ENCODE peak calls at places on chromosomes 12 and 14, in ten cellular contexts. One of them, this sample, is unnamed.

GRCh38 chr14:101369194-101369915 is 191.9 kb upstream of the DIO3 start:
- DNase-seq in neural crest cell: no peak
- DNase-seq in AG08396: no peak
- DNase-seq in K562: no peak
- DNase-seq in neural progenitor cell: no peak
- DNase-seq in left cardiac atrium: no peak
- DNase-seq in NCI-H1417: no peak
- DNase-seq in nucleus accumbens: no peak
- DNase-seq in lung microvascular endothelial cell: no peak
- DNase-seq in HEK293T: no peak
- DNase-seq in this sample: no peak

GRCh38 chr12:40999212-40999611 is 188.9 kb upstream of the PDZRN4 start:
- DNase-seq in neural crest cell: no peak
- DNase-seq in AG08396: no peak
- DNase-seq in K562: no peak
- DNase-seq in neural progenitor cell: no peak
- DNase-seq in left cardiac atrium: no peak
- DNase-seq in NCI-H1417: no peak
- DNase-seq in nucleus accumbens: no peak
- DNase-seq in lung microvascular endothelial cell: no peak
- DNase-seq in HEK293T: no peak
- DNase-seq in this sample: no peak

GRCh38 chr14:78902010-78902623 is 731.9 kb downstream of the NRXN3 start:
- DNase-seq in neural crest cell: peak
- DNase-seq in AG08396: peak
- DNase-seq in K562: peak
- DNase-seq in neural progenitor cell: peak
- DNase-seq in left cardiac atrium: peak
- DNase-seq in NCI-H1417: peak
- DNase-seq in nucleus accumbens: peak
- DNase-seq in lung microvascular endothelial cell: peak
- DNase-seq in HEK293T: peak
- DNase-seq in this sample: peak

GRCh38 chr12:94867066-94867855 is 136.2 kb downstream of the NDUFA12 start:
- DNase-seq in neural crest cell: no peak
- DNase-seq in AG08396: peak
- DNase-seq in K562: no peak
- DNase-seq in neural progenitor cell: no peak
- DNase-seq in left cardiac atrium: no peak
- DNase-seq in NCI-H1417: no peak
- DNase-seq in nucleus accumbens: no peak
- DNase-seq in lung microvascular endothelial cell: no peak
- DNase-seq in HEK293T: no peak
- DNase-seq in this sample: no peak

GRCh38 chr12:104680070-104680469 is 223.3 kb downstream of the CHST11 start:
- DNase-seq in neural crest cell: no peak
- DNase-seq in AG08396: no peak
- DNase-seq in K562: peak
- DNase-seq in neural progenitor cell: peak
- DNase-seq in left cardiac atrium: no peak
- DNase-seq in NCI-H1417: peak
- DNase-seq in nucleus accumbens: no peak
- DNase-seq in lung microvascular endothelial cell: peak
- DNase-seq in HEK293T: no peak
- DNase-seq in this sample: peak

GRCh38 chr14:65961004-65961403 is 525.2 kb upstream of the CCDC196 start:
- DNase-seq in neural crest cell: peak
- DNase-seq in AG08396: peak
- DNase-seq in K562: peak
- DNase-seq in neural progenitor cell: peak
- DNase-seq in left cardiac atrium: peak
- DNase-seq in NCI-H1417: no peak
- DNase-seq in nucleus accumbens: no peak
- DNase-seq in lung microvascular endothelial cell: peak
- DNase-seq in HEK293T: peak
- DNase-seq in this sample: no peak

GRCh38 chr12:39116877-39117276 is 211.5 kb upstream of the CPNE8 start:
- DNase-seq in neural crest cell: no peak
- DNase-seq in AG08396: no peak
- DNase-seq in K562: no peak
- DNase-seq in neural progenitor cell: no peak
- DNase-seq in left cardiac atrium: no peak
- DNase-seq in NCI-H1417: peak
- DNase-seq in nucleus accumbens: no peak
- DNase-seq in lung microvascular endothelial cell: no peak
- DNase-seq in HEK293T: no peak
- DNase-seq in this sample: no peak

GRCh38 chr12:14756331-14757143 is 46.7 kb downstream of the WBP11 start:
- DNase-seq in neural crest cell: peak
- DNase-seq in AG08396: no peak
- DNase-seq in K562: peak
- DNase-seq in neural progenitor cell: peak
- DNase-seq in left cardiac atrium: no peak
- DNase-seq in NCI-H1417: peak
- DNase-seq in nucleus accumbens: no peak
- DNase-seq in lung microvascular endothelial cell: peak
- DNase-seq in HEK293T: peak
- DNase-seq in this sample: no peak

GRCh38 chr12:124543591-124544310 is 23.7 kb downstream of the NCOR2 start:
- DNase-seq in neural crest cell: no peak
- DNase-seq in AG08396: no peak
- DNase-seq in K562: no peak
- DNase-seq in neural progenitor cell: peak
- DNase-seq in left cardiac atrium: no peak
- DNase-seq in NCI-H1417: peak
- DNase-seq in nucleus accumbens: no peak
- DNase-seq in lung microvascular endothelial cell: no peak
- DNase-seq in HEK293T: no peak
- DNase-seq in this sample: peak

GRCh38 chr12:78156751-78157150 is 326.1 kb downstream of the NAV3 start:
- DNase-seq in neural crest cell: no peak
- DNase-seq in AG08396: no peak
- DNase-seq in K562: no peak
- DNase-seq in neural progenitor cell: no peak
- DNase-seq in left cardiac atrium: no peak
- DNase-seq in NCI-H1417: no peak
- DNase-seq in nucleus accumbens: no peak
- DNase-seq in lung microvascular endothelial cell: no peak
- DNase-seq in HEK293T: no peak
- DNase-seq in this sample: no peak

GRCh38 chr12:13950502-13950901 is 30.9 kb downstream of the GRIN2B start:
- DNase-seq in neural crest cell: no peak
- DNase-seq in AG08396: no peak
- DNase-seq in K562: no peak
- DNase-seq in neural progenitor cell: peak
- DNase-seq in left cardiac atrium: no peak
- DNase-seq in NCI-H1417: no peak
- DNase-seq in nucleus accumbens: no peak
- DNase-seq in lung microvascular endothelial cell: no peak
- DNase-seq in HEK293T: no peak
- DNase-seq in this sample: no peak

GRCh38 chr14:54579606-54580005 is 12.7 kb downstream of the SAMD4A start:
- DNase-seq in neural crest cell: no peak
- DNase-seq in AG08396: peak
- DNase-seq in K562: no peak
- DNase-seq in neural progenitor cell: no peak
- DNase-seq in left cardiac atrium: no peak
- DNase-seq in NCI-H1417: no peak
- DNase-seq in nucleus accumbens: no peak
- DNase-seq in lung microvascular endothelial cell: no peak
- DNase-seq in HEK293T: no peak
- DNase-seq in this sample: no peak

GRCh38 chr14:79016828-79017505 is 846.8 kb downstream of the NRXN3 start:
- DNase-seq in neural crest cell: no peak
- DNase-seq in AG08396: peak
- DNase-seq in K562: no peak
- DNase-seq in neural progenitor cell: no peak
- DNase-seq in left cardiac atrium: no peak
- DNase-seq in NCI-H1417: no peak
- DNase-seq in nucleus accumbens: no peak
- DNase-seq in lung microvascular endothelial cell: peak
- DNase-seq in HEK293T: no peak
- DNase-seq in this sample: peak

GRCh38 chr12:114238808-114239207 is 167.1 kb downstream of the TBX5 start:
- DNase-seq in neural crest cell: no peak
- DNase-seq in AG08396: no peak
- DNase-seq in K562: peak
- DNase-seq in neural progenitor cell: no peak
- DNase-seq in left cardiac atrium: peak
- DNase-seq in NCI-H1417: no peak
- DNase-seq in nucleus accumbens: peak
- DNase-seq in lung microvascular endothelial cell: no peak
- DNase-seq in HEK293T: no peak
- DNase-seq in this sample: no peak

GRCh38 chr12:123843912-123844748 is 82.0 kb downstream of the DNAH10 start:
- DNase-seq in neural crest cell: no peak
- DNase-seq in AG08396: no peak
- DNase-seq in K562: peak
- DNase-seq in neural progenitor cell: no peak
- DNase-seq in left cardiac atrium: no peak
- DNase-seq in NCI-H1417: no peak
- DNase-seq in nucleus accumbens: no peak
- DNase-seq in lung microvascular endothelial cell: no peak
- DNase-seq in HEK293T: no peak
- DNase-seq in this sample: no peak

This sample was measured in NCI-H2171 treated with DMSO at 0.1 percent for 48 hours.